ENCODE peak calls at places on chromosome 14, in six cellular contexts. J is ovary, G is stomach, I is transverse colon, A is adrenal gland, X is A549. M is an unnamed sample.

GRCh38 chr14:68464716-68465115 is 328.2 kb downstream of the ZFP36L1 start:
- DNase-seq in J (no peak), G (no peak), I (no peak), X (peak), A (no peak), M (no peak)

GRCh38 chr14:85387181-85387580 is 142.8 kb upstream of the FLRT2 start:
- DNase-seq in I (no peak), X (no peak), J (no peak), G (no peak), A (no peak), M (no peak)

GRCh38 chr14:102182901-102183619 is 43.4 kb downstream of the WDR20 start:
- DNase-seq in X (no peak), J (no peak), I (no peak), A (no peak), G (no peak), M (no peak)

GRCh38 chr14:30283822-30284446 is 275.0 kb upstream of the G2E3 start:
- DNase-seq in J (no peak), A (peak), X (peak), I (no peak), G (no peak), M (no peak)

GRCh38 chr14:68234101-68234905 is 414.7 kb downstream of the RAD51B start:
- DNase-seq in A (no peak), X (no peak), G (no peak), I (no peak), J (no peak), M (no peak)

GRCh38 chr14:71711619-71712018 is 220.6 kb upstream of the RGS6 start:
- DNase-seq in X (no peak), J (no peak), A (no peak), G (no peak), I (no peak), M (peak)

GRCh38 chr14:54564799-54565235 is 2.1 kb upstream of the SAMD4A start:
- DNase-seq in A (no peak), G (no peak), I (no peak), J (no peak), X (peak), M (no peak)

GRCh38 chr14:103502877-103503276 is 19.8 kb downstream of the CKB start:
- DNase-seq in A (no peak), J (no peak), I (no peak), X (no peak), G (no peak), M (no peak)

GRCh38 chr14:65780566-65780965 is 368.0 kb downstream of the FUT8 start:
- DNase-seq in X (no peak), I (no peak), G (no peak), A (no peak), J (no peak), M (no peak)

GRCh38 chr14:53953828-53954550 is 2.6 kb downstream of the BMP4 start:
- DNase-seq in A (peak), X (peak), I (peak), J (peak), G (no peak), M (peak)

GRCh38 chr14:64159588-64159987 is 134.6 kb downstream of the ESR2 start:
- DNase-seq in G (no peak), I (no peak), X (no peak), J (no peak), A (no peak), M (no peak)

GRCh38 chr14:66628646-66629045 is 120.7 kb downstream of the GPHN start:
- DNase-seq in I (no peak), G (no peak), A (no peak), J (no peak), X (no peak), M (no peak)

GRCh38 chr14:92105845-92106094 is 612 bp downstream of the ATXN3 start:
- DNase-seq in I (peak), X (peak), G (peak), A (peak), J (peak), M (peak)

GRCh38 chr14:70882771-70883492 is 24.3 kb upstream of the PCNX1 start:
- DNase-seq in J (no peak), A (no peak), G (no peak), X (no peak), I (no peak), M (peak)

GRCh38 chr14:85527006-85527405 is 2.9 kb upstream of the FLRT2 start:
- DNase-seq in J (no peak), X (peak), A (no peak), G (no peak), I (no peak), M (no peak)

GRCh38 chr14:104224516-104225281 is 86.3 kb downstream of the KIF26A start:
- DNase-seq in J (peak), A (peak), I (peak), X (peak), G (no peak), M (no peak)

GRCh38 chr14:27917896-27918295 is 848.7 kb upstream of the FOXG1 start:
- DNase-seq in X (no peak), I (no peak), A (no peak), J (no peak), G (no peak), M (no peak)

GRCh38 chr14:22432348-22432976 is 156.6 kb downstream of the DAD1 start:
- DNase-seq in J (no peak), X (peak), A (peak), G (peak), I (peak), M (peak)

GRCh38 chr14:75295491-75296338 is 17.1 kb downstream of the FOS start:
- DNase-seq in I (peak), A (peak), J (peak), G (peak), X (peak), M (no peak)

GRCh38 chr14:77151918-77152588 is 10.5 kb upstream of the ZDHHC22 start:
- DNase-seq in X (peak), J (no peak), A (no peak), G (no peak), I (no peak), M (no peak)

GRCh38 chr14:103123634-103124500 is 606 bp downstream of the TNFAIP2 start:
- DNase-seq in I (no peak), A (peak), J (peak), G (peak), X (peak), M (peak)

GRCh38 chr14:62497708-62498107 is 547.5 kb downstream of the KCNH5 start:
- DNase-seq in I (no peak), A (no peak), G (no peak), J (no peak), X (no peak), M (no peak)

GRCh38 chr14:38866461-38866860 is 236.6 kb downstream of the SEC23A start:
- DNase-seq in I (no peak), A (no peak), J (no peak), G (no peak), X (no peak), M (no peak)

GRCh38 chr14:105841022-105842009 is 314.9 kb downstream of the TMEM121 start:
- DNase-seq in G (no peak), I (no peak), A (no peak), J (no peak), X (no peak), M (no peak)
- TF ChIP-seq POLR2A in G (no peak), I (no peak), A (no peak), J (no peak), X (no peak), M (no peak)

GRCh38 chr14:80316426-80316825 is 105.1 kb upstream of the DIO2 start:
- DNase-seq in I (no peak), J (no peak), G (no peak), A (no peak), X (no peak), M (no peak)
- TF ChIP-seq POLR2A in I (no peak), J (no peak), G (no peak), A (no peak), X (no peak), M (no peak)

GRCh38 chr14:100239200-100239839 is 376 bp downstream of the YY1 start:
- DNase-seq in J (peak), X (no peak), A (peak), G (no peak), I (peak), M (no peak)
- TF ChIP-seq POLR2A in J (no peak), X (no peak), A (no peak), G (no peak), I (no peak), M (no peak)

DNA sequence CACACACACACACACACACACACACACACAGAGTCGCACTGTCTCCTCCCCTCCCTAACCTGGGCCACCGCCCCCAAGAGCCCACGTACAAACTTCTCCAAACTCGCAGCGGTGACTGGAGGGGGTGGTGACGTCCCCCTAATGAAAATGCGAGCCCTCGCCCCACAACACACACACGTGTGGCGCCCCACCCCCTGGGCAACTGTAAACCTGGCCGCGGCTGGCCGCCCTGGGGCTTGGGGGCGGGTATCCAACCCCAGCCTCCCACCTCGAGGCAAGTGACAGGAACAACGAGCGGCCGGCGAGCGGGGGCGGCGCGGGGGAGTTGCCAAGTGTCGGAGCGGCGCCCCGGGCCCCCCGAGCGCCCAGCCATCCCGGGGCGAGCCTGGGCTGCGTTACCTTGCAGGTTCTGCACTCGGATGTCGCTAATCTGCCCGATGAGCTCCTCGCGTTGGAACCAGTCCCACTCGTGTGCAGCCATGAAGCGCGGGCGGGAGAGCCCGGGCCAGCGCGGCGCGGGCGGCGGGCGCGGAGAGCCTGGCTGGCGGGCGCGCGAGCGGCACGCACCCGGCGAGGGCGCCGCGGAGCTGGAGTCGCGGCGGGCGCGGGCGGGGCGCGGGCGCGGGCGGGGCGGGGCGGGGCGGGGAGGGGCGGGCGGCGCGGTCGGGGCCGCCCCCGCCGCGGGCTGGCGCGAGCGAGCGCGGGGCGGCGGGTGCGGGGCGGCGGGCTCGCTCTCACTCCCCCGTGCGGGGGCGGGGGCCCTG is at the start of gene CLMN:
- DNase-seq in J (peak), G (peak), A (peak), I (peak), X (peak), M (peak)
- TF ChIP-seq POLR2A in J (no peak), G (no peak), A (no peak), I (peak), X (peak), M (no peak)

DNA sequence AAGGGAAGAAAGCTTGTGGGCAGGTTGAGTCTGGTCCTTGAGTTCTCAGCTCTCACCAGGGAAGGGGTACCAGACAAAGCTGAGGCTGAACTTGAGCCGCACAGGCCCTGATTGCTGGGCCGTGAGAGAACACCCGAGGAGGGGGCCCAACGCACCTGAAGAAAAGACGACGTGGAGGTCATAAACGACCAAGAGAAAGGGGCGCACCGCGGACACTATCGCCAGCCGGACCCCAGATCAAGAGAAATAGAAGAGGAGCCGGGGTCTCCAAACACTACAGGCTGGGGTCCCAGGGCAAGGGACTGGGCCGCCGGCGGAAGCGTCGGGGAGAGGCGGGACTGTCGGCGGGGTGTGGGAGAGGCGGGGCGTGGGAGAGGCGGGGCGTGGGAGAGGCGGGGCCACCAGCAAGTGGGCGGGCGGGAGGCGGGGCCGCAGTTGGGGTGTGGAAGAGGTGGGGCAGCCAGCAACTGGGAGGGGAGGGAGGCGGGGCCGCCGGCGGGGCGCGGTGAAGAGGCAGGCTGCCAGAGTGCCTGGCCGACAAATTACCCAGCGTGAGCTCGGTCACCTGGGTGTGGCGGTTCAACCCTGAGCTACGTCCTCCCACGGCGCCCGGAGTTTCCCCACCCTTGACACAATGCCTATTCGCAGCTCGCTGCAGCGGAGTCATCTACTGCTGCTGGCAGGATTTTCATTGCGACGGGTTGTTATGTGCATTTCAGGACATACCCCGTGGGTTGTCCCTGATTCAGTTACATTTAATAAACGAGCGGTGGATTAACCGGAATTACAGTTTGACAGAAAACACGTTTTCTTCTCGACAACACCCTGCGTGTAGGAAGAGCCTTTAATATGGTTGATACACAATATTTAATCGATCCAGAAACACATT is 15.5 kb upstream of the NEMF start:
- DNase-seq in X (peak), G (peak), A (peak), I (peak), J (peak), M (peak)
- TF ChIP-seq POLR2A in X (peak), G (peak), A (peak), I (peak), J (peak), M (no peak)

GRCh38 chr14:21257395-21258193 is 11.6 kb downstream of the HNRNPC start:
- DNase-seq in I (no peak), G (no peak), X (no peak), J (no peak), A (no peak), M (no peak)
- TF ChIP-seq POLR2A in I (no peak), G (no peak), X (no peak), J (no peak), A (no peak), M (no peak)

DNA sequence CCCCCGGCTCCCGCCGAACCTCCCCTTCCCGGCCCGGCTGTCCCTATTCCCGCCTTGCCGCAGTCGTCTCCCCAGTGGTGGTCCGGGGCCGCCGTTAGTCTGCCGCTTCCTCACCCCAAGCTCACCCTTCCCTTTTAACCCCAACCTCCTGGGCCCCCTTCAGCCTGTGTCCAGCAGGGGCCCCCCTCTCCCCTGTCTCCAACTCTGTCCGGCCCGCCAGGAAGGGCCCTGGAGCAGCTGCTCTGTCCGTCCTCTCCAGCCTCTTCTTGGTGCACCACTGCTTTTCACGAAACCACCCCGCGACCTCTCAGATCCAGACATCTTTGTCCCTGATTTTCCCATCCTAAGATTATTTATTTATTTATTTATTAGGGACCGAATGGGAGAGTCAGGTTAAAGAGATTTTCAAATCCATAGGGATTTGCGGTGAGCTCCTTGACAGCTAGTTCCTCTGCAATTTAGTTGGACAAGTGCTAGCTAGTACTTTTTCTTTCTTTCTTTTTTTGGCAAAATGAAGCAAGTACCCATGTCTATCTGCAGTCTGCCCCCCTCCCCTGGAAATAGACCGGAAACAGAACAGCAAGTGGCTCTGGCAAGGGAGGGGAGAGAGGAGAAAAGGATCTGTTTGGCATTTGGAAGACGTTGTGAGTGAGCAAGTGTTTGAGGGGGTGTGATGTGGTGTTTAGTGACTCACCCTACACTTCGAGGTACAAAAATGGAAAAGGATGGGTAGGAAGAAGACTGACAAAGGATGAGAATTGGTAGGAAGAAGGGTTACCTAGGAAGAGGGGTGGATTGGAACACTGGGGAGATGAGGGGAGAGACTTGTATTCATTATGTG is 632 bp downstream of the UBR7 start:
- DNase-seq in G (peak), I (no peak), A (peak), X (peak), J (no peak), M (peak)
- TF ChIP-seq POLR2A in G (no peak), I (no peak), A (no peak), X (no peak), J (no peak), M (no peak)

M was measured in H54.